ENCODE peak calls at places on chromosomes 2 and 18, in nine cellular contexts. S is fibroblast of mammary gland, B is DND-41, O is endothelial cell, R is A549, Y is tibial artery, Q is dorsolateral prefrontal cortex, H is foreskin fibroblast, C is neural crest cell. F is an unnamed sample.

GRCh38 chr2:164910091-164910899 is 45.0 kb downstream of the SLC38A11 start:
- DNase-seq in Q (no peak), Y (no peak), S (peak), R (no peak), O (no peak), H (no peak), B (peak), C (no peak), F (no peak)

GRCh38 chr18:10841203-10841602 is 308.2 kb downstream of the PIEZO2 start:
- DNase-seq in Y (no peak), B (no peak), S (no peak), C (no peak), R (no peak), O (no peak), H (no peak), Q (no peak), F (no peak)

GRCh38 chr2:226136739-226137138 is 662.9 kb downstream of the IRS1 start:
- DNase-seq in O (no peak), Q (no peak), H (no peak), Y (no peak), R (peak), S (no peak), C (no peak), B (peak), F (no peak)

GRCh38 chr2:101830555-101830954 is 133.0 kb downstream of the MAP4K4 start:
- DNase-seq in B (no peak), S (peak), Q (no peak), R (no peak), H (peak), O (no peak), Y (no peak), C (no peak), F (no peak)

GRCh38 chr18:77119101-77119850 is 13.3 kb downstream of the MBP start:
- DNase-seq in Y (no peak), O (no peak), S (no peak), C (no peak), H (no peak), R (no peak), B (no peak), Q (no peak), F (no peak)

GRCh38 chr18:34729264-34729663 is 19.2 kb downstream of the DTNA start:
- DNase-seq in S (peak), O (peak), Y (no peak), C (no peak), H (no peak), B (no peak), Q (no peak), R (peak), F (no peak)

GRCh38 chr2:5555636-5556035 is 136.5 kb upstream of the SOX11 start:
- DNase-seq in S (no peak), Q (no peak), C (no peak), O (no peak), B (no peak), Y (no peak), R (no peak), H (no peak), F (no peak)

GRCh38 chr18:31430554-31430953 is 17.0 kb upstream of the DSG3 start:
- DNase-seq in R (no peak), Y (no peak), Q (no peak), O (no peak), S (no peak), H (no peak), C (no peak), B (no peak), F (no peak)

GRCh38 chr2:96538487-96539214 is 2.1 kb downstream of the ARID5A start:
- DNase-seq in B (peak), Y (peak), Q (peak), C (peak), S (no peak), O (peak), H (peak), R (no peak), F (no peak)

DNA sequence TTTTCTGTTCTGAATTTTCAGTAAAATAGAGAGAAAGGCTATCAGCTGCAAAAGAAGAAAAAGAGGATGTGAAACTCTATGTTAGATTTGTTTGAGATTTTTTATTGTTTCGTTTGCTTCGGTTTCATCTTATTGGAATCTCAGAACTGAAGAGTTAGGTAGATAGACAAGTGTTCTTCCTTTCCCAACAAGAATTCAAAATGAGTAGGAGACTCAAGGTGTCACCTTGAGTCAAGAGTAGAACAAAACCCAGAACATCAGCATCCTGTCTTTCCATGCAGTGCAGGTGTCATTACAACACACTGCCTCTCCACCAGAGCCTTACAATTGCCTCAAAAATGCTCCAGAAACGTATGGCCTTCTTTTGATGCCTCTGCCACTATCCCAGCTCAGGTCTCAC is 21.1 kb downstream of the NBAS start:
- DNase-seq in S (no peak), H (no peak), O (no peak), R (no peak), B (no peak), Q (no peak), C (no peak), Y (no peak), F (no peak)
- TF ChIP-seq CTCF in S (no peak), H (no peak), O (no peak), R (no peak), B (no peak), Q (no peak), C (no peak), Y (no peak), F (no peak)

GRCh38 chr2:194559964-194560363 is 1097.1 kb upstream of the SLC39A10 start:
- DNase-seq in O (no peak), S (no peak), Q (no peak), C (no peak), R (no peak), Y (no peak), B (no peak), H (no peak), F (no peak)
- TF ChIP-seq CTCF in O (no peak), S (no peak), Q (no peak), C (no peak), R (no peak), Y (no peak), B (no peak), H (no peak), F (no peak)

GRCh38 chr18:32669549-32670165 is 103.2 kb downstream of the KLHL14 start:
- DNase-seq in Y (no peak), S (no peak), Q (no peak), C (no peak), O (no peak), B (no peak), R (peak), H (no peak), F (no peak)

GRCh38 chr18:32670727-32671126 is 102.1 kb downstream of the KLHL14 start:
- DNase-seq in H (no peak), R (no peak), S (no peak), Y (no peak), C (no peak), B (no peak), O (no peak), Q (no peak), F (no peak)

GRCh38 chr18:32677578-32677977 is 95.2 kb downstream of the KLHL14 start:
- DNase-seq in S (no peak), C (no peak), B (no peak), Y (no peak), H (no peak), R (no peak), Q (no peak), O (no peak), F (no peak)

DNA sequence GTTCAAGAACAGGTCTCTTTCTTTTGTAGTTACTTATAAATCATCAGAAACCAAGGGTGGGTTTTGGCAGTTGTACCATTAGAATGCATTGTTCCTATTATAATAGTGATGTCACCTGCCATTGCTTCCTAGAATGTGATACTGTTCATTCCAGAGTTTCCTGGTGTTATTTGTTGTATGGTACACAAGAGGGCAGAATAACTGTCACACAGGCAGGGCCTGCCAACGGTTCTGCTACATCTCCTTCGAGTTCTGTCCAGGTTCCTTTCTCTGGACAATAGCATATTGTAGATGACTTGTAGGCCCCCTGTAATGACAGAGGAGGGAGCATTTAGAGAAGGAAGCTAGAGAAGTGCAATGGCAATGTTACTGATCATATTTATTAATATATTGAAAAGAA is 98.3 kb downstream of the KLHL14 start:
- DNase-seq in H (no peak), B (no peak), S (peak), Y (no peak), C (no peak), R (peak), Q (no peak), O (peak), F (no peak)
- TF ChIP-seq CTCF in H (no peak), B (peak), S (peak), Y (no peak), C (peak), R (no peak), Q (no peak), O (peak), F (peak)

DNA sequence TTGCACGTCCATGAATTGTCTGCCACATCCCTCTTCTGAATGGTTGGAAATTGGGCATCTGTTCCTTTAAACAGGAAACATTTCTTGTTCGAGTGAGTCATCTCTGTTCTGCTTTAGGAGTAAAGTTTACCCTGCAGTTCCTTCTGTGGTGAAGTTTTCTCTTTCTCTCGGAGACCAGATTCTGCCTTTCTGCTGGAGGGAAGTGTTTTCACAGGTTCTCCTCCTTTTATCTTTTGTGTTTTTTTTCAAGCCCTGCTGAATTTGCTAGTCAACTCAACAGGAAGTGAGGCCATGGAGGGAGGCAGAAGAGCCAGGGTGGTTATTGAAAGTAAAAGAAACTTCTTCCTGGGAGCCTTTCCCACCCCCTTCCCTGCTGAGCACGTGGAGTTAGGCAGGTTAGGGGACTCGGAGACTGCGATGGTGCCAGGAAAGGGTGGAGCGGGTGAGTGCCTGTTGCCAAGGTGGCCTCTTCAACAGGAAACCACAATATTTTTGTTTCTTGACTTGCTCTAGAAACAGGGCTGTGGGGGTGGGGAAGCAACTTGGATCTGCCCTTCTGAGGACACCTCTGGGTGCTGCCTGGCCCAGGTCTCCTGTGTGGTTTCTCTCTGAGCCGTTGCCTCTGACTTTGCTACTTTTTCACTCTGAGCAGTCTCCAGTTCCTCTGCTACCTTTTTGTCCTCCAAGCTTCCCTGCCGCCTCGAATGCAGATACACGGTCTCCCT is 2.2 kb upstream of the CASP8 start:
- DNase-seq in O (peak), H (peak), S (peak), B (peak), Q (no peak), C (peak), Y (peak), R (peak), F (no peak)
- TF ChIP-seq CTCF in O (no peak), H (no peak), S (peak), B (peak), Q (no peak), C (no peak), Y (no peak), R (no peak), F (no peak)

DNA sequence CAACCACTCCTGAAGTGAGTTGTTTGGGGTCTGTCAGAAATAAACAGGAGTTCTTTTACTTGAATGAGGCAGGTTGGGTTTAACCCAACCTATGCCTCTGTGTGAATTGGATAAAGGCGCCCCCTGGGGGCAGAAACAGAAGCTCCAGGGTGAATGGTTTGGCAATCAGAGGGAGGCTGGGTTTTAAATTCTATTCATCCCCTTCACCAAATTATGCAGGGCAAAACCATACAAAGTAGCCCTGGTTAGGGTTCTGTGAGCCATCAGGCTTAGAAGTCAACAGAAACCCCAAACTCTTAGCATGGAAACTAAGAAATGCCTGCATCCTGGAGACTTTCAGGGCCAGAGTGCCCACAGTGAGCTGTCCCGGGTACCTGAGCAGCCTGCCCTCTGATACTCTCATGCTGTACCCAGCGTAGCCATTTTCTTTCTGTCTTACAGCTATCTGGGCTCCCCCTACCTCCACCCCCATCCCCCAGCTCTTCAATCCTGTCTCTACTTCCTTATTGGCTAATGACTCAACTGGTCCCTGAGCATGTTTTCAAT is 241.5 kb downstream of the ICOS start:
- DNase-seq in Y (no peak), O (peak), Q (no peak), H (no peak), B (peak), C (peak), R (peak), S (peak), F (no peak)
- TF ChIP-seq CTCF in Y (peak), O (peak), Q (peak), H (peak), B (peak), C (peak), R (peak), S (peak), F (peak)